ENCODE peak calls at places on chromosome 15, in eight cellular contexts. X is fibroblast of the aortic adventitia, F is H1, N is AG09309, M is hepatocyte, U is stomach, V is keratinocyte, J is heart left ventricle. R is an unnamed sample.

GRCh38 chr15:66130496-66131014 is 123.0 kb downstream of the MEGF11 start:
- DNase-seq in X (no peak), F (no peak), N (no peak), M (no peak), U (no peak), V (no peak), J (no peak), R (no peak)

GRCh38 chr15:82944840-82945239 is 7.7 kb downstream of the HOMER2 start:
- DNase-seq in X (no peak), F (no peak), N (no peak), M (no peak), U (no peak), V (no peak), J (no peak), R (no peak)

GRCh38 chr15:94174399-94174802 is 57.0 kb upstream of the MCTP2 start:
- DNase-seq in X (no peak), F (no peak), N (peak; percentile 84), M (no peak), U (no peak), V (peak; percentile 49), J (no peak), R (no peak)

GRCh38 chr15:95940431-95940985 is 390.0 kb upstream of the NR2F2 start:
- DNase-seq in X (no peak), F (no peak), N (no peak), M (no peak), U (no peak), V (no peak), J (no peak), R (no peak)

GRCh38 chr15:85527907-85528306 is 147.5 kb downstream of the AKAP13 start:
- DNase-seq in X (peak; percentile 90), F (no peak), N (peak; percentile 63), M (peak; percentile 34), U (no peak), V (no peak), J (peak; percentile 62), R (peak; percentile 90)

GRCh38 chr15:89112341-89112971 is 24.2 kb downstream of the ABHD2 start:
- DNase-seq in X (peak; percentile 62), F (no peak), N (no peak), M (peak; percentile 71), U (peak; percentile 67), V (no peak), J (peak; percentile 65), R (no peak)

GRCh38 chr15:88810449-88810848 is 7.2 kb downstream of the ACAN start:
- DNase-seq in X (no peak), F (no peak), N (no peak), M (peak; percentile 24), U (no peak), V (no peak), J (no peak), R (peak; percentile 30)

GRCh38 chr15:98900382-98900781 is 107.2 kb downstream of the PGPEP1L start:
- DNase-seq in X (peak; percentile 76), F (no peak), N (peak; percentile 63), M (no peak), U (no peak), V (no peak), J (no peak), R (peak; percentile 88)

GRCh38 chr15:68055224-68055705 is 1.1 kb downstream of the PIAS1 start:
- DNase-seq in X (peak; percentile 43), F (no peak), N (peak; percentile 2), M (peak; percentile 62), U (no peak), V (no peak), J (no peak), R (peak; percentile 72)

GRCh38 chr15:85010472-85011209 is 29.0 kb downstream of the PDE8A start:
- DNase-seq in X (peak; percentile 37), F (no peak), N (no peak), M (peak; percentile 61), U (no peak), V (no peak), J (no peak), R (peak; percentile 56)

GRCh38 chr15:62610499-62610898 is 432.0 kb upstream of the TPM1 start:
- DNase-seq in X (no peak), F (no peak), N (no peak), M (no peak), U (no peak), V (no peak), J (no peak), R (no peak)

GRCh38 chr15:82647045-82647834 is at the start of gene CPEB1:
- DNase-seq in X (peak; percentile 51), F (no peak), N (no peak), M (peak; percentile 68), U (no peak), V (no peak), J (peak; percentile 50), R (peak; percentile 19)

GRCh38 chr15:66737243-66738010 is 35.4 kb downstream of the SMAD6 start:
- DNase-seq in X (no peak), F (no peak), N (no peak), M (no peak), U (no peak), V (no peak), J (no peak), R (no peak)

GRCh38 chr15:74497584-74497983 is 36.6 kb upstream of the UBL7 start:
- DNase-seq in X (peak; percentile 19), F (no peak), N (no peak), M (no peak), U (no peak), V (peak; percentile 42), J (no peak), R (no peak)

GRCh38 chr15:31267161-31268107 is 59.2 kb upstream of the KLF13 start:
- DNase-seq in X (no peak), F (no peak), N (no peak), M (no peak), U (peak; percentile 32), V (no peak), J (peak; percentile 4), R (no peak)

GRCh38 chr15:73081321-73081958 is 29.2 kb downstream of the NEO1 start:
- DNase-seq in X (peak; percentile 84), F (no peak), N (peak; percentile 31), M (peak; percentile 69), U (no peak), V (no peak), J (peak; percentile 20), R (peak; percentile 83)

GRCh38 chr15:90200534-90201139 is 493 bp upstream of the SEMA4B start:
- DNase-seq in X (no peak), F (no peak), N (no peak), M (no peak), U (no peak), V (no peak), J (no peak), R (no peak)

GRCh38 chr15:26838742-26839460 is 28.0 kb upstream of the GABRA5 start:
- DNase-seq in X (no peak), F (peak; percentile 36), N (no peak), M (peak; percentile 14), U (no peak), V (no peak), J (no peak), R (no peak)

GRCh38 chr15:43934480-43934879 is 107.7 kb downstream of the WDR76 start:
- DNase-seq in X (no peak), F (no peak), N (peak; percentile 39), M (no peak), U (no peak), V (no peak), J (no peak), R (no peak)

GRCh38 chr15:43911235-43911661 is 84.4 kb downstream of the WDR76 start:
- DNase-seq in X (peak; percentile 99), F (no peak), N (peak; percentile 92), M (no peak), U (no peak), V (no peak), J (peak; percentile 62), R (peak; percentile 98)

GRCh38 chr15:94840794-94841587 is 609.6 kb downstream of the MCTP2 start:
- DNase-seq in X (peak; percentile 7), F (no peak), N (no peak), M (peak; percentile 26), U (no peak), V (no peak), J (no peak), R (peak; percentile 5)

GRCh38 chr15:39312984-39313383 is 267.9 kb upstream of the THBS1 start:
- DNase-seq in X (no peak), F (peak; percentile 9), N (no peak), M (peak; percentile 48), U (no peak), V (no peak), J (peak; percentile 21), R (no peak)
- TF ChIP-seq CTCF in X (peak; percentile 6), F (peak; percentile 42), N (peak; percentile 19), M (peak; percentile 29), U (no peak), V (no peak), J (peak; percentile 23), R (peak; percentile 21)

GRCh38 chr15:33059184-33059583 is 135.3 kb downstream of the FMN1 start:
- DNase-seq in X (peak; percentile 38), F (no peak), N (peak; percentile 7), M (no peak), U (no peak), V (no peak), J (no peak), R (peak; percentile 47)
- H3K4me3 ChIP-seq in X (no peak overlapping the region), F (no peak overlapping the region), N (no peak overlapping the region), M (no peak overlapping the region), U (no peak overlapping the region), V (no peak overlapping the region), J (no peak overlapping the region), R (no peak overlapping the region)

DNA sequence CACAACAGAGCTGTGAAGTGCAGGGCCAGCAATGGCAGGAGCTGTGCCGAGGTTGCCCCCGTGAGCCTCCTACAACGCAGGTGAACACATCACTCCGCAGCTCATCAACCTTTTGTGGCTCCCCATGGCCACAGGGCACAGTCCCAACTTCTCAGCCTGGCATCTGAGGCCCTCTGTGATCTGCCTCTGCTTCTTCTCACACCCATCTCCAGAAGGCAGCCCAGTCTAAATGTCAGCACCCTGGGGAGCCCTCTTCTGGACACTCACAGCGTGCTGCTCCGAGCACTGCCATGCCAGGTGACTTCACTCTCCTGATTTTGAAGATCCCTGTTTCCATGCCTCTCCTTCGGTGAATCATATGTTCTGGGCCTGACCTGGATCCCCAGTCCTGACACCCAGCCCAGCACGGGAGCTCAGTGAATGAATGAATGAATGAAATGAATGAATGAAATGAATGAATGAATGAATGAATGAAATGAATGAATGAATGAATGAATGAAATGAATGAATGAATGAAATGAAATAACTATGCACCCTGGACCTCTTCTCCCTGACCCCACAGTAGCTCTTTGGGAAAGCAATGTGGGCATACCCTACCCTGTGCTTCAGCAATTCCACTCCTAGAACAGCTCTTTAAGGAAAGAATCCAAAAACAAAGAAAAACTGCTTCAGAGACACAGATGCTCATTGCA is 17.9 kb upstream of the SKIC8 start:
- DNase-seq in X (no peak), F (no peak), N (no peak), M (no peak), U (peak; percentile 33), V (peak; percentile 25), J (no peak), R (no peak)
- TF ChIP-seq CTCF in X (no peak), F (no peak), N (no peak), M (no peak), U (no peak), V (peak; percentile 38), J (no peak), R (peak; percentile 37)

DNA sequence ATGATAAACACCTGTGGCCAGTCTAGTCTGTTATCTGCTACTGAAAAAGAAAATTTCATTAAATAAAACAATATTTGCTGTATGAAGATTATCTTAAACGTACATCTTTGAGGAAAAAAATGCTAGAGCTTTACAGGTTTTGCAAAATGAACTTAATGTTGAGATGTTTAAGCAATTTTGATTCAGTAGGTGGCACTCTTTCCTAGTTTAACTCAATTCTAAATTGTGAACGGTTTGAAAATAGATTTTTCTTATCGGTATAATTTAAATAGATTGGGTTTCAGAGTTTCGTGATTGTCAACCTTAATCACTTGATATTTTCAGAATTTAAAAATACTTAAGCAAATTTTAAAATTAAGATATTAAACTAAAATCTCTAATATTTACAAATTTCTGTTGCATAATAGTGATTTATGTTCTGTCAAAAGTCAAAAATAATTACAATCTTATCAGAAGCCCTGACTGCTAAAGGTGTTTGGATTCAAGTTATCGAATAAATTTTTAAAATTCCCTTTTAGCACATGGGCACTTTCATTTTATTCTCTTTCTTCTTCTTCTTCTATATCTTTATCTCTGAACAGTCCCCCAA is 7.0 kb upstream of the RNF111 start:
- DNase-seq in X (peak; percentile 71), F (no peak), N (no peak), M (peak; percentile 25), U (no peak), V (no peak), J (no peak), R (peak; percentile 69)
- H3K4me3 ChIP-seq in X (no peak overlapping the region), F (no peak overlapping the region), N (no peak overlapping the region), M (no peak overlapping the region), U (no peak overlapping the region), V (no peak overlapping the region), J (no peak overlapping the region), R (no peak overlapping the region)

R was measured in choroid plexus epithelial cell.